ENCODE peak calls at places on chromosomes 12 and 14, in six cellular contexts. O, Q, A, V, L and D are unnamed samples.

GRCh38 chr14:85317491-85318021 is 212.4 kb upstream of the FLRT2 start:
- DNase-seq in O (peak), Q (no peak), A (no peak), V (no peak), L (no peak), D (no peak)

GRCh38 chr14:40445020-40445419 is 1012.8 kb upstream of the FBXO33 start:
- DNase-seq in O (no peak), Q (no peak), A (no peak), V (no peak), L (no peak), D (no peak)

GRCh38 chr12:18281941-18282340 is 20.6 kb downstream of the PIK3C2G start:
- DNase-seq in O (no peak), Q (no peak), A (no peak), V (no peak), L (no peak), D (no peak)

GRCh38 chr12:59030415-59030814 is 110.1 kb upstream of the LRIG3 start:
- DNase-seq in O (no peak), Q (no peak), A (no peak), V (no peak), L (no peak), D (no peak)

GRCh38 chr14:23041729-23042128 is 283 bp upstream of the PSMB11 start:
- DNase-seq in O (no peak), Q (no peak), A (no peak), V (no peak), L (no peak), D (no peak)

GRCh38 chr12:103841690-103842584 is 903 bp upstream of the NT5DC3 start:
- DNase-seq in O (peak), Q (peak), A (no peak), V (no peak), L (no peak), D (no peak)

GRCh38 chr12:14995583-14996425 is 23.0 kb downstream of the PDE6H start:
- DNase-seq in O (peak), Q (peak), A (no peak), V (no peak), L (peak), D (no peak)

GRCh38 chr12:127260531-127260930 is 1006.4 kb upstream of the TMEM132C start:
- DNase-seq in O (peak), Q (no peak), A (no peak), V (no peak), L (no peak), D (no peak)

GRCh38 chr14:33647385-33647786 is 303.5 kb downstream of the EGLN3 start:
- DNase-seq in O (peak), Q (no peak), A (no peak), V (no peak), L (peak), D (no peak)

GRCh38 chr12:106747973-106748436 is 26.5 kb upstream of the RIC8B start:
- DNase-seq in O (no peak), Q (no peak), A (peak), V (no peak), L (no peak), D (no peak)

GRCh38 chr14:104996032-104996431 is 10.4 kb downstream of the CLBA1 start:
- DNase-seq in O (no peak), Q (no peak), A (no peak), V (no peak), L (no peak), D (no peak)

GRCh38 chr12:48712209-48712608 is 4.3 kb downstream of the CCNT1 start:
- DNase-seq in O (no peak), Q (no peak), A (no peak), V (no peak), L (no peak), D (no peak)

GRCh38 chr14:91350813-91351507 is 66.7 kb downstream of the CCDC88C start:
- DNase-seq in O (no peak), Q (no peak), A (peak), V (no peak), L (no peak), D (no peak)

GRCh38 chr12:31582155-31582554 is 8.8 kb downstream of the DENND5B start:
- DNase-seq in O (no peak), Q (no peak), A (no peak), V (no peak), L (no peak), D (no peak)

GRCh38 chr12:10170199-10170598 is 1.7 kb downstream of the OLR1 start:
- DNase-seq in O (no peak), Q (no peak), A (no peak), V (no peak), L (no peak), D (no peak)

GRCh38 chr12:67915335-67915851 is 73.9 kb upstream of the IFNG-AS1 start:
- DNase-seq in O (no peak), Q (no peak), A (no peak), V (no peak), L (no peak), D (no peak)

GRCh38 chr14:80536456-80536855 is 325.2 kb upstream of the DIO2 start:
- DNase-seq in O (no peak), Q (no peak), A (no peak), V (no peak), L (no peak), D (no peak)

GRCh38 chr12:55683676-55684075 is 24.0 kb downstream of the ITGA7 start:
- DNase-seq in O (no peak), Q (no peak), A (no peak), V (no peak), L (no peak), D (no peak)

GRCh38 chr14:74906923-74907620 is 16.0 kb downstream of the RPS6KL1 start:
- DNase-seq in O (no peak), Q (no peak), A (no peak), V (no peak), L (no peak), D (no peak)

GRCh38 chr14:77752799-77753516 is 8.0 kb downstream of the SNW1 start:
- DNase-seq in O (no peak), Q (no peak), A (no peak), V (no peak), L (no peak), D (no peak)

GRCh38 chr14:58747181-58747580 is 109.4 kb downstream of the DACT1 start:
- DNase-seq in O (no peak), Q (no peak), A (no peak), V (no peak), L (no peak), D (no peak)

GRCh38 chr14:99673328-99674063 is 10.6 kb upstream of the CYP46A1 start:
- DNase-seq in O (no peak), Q (no peak), A (no peak), V (no peak), L (no peak), D (peak)

GRCh38 chr14:99272669-99273024 is 650 bp upstream of the BCL11B start:
- DNase-seq in O (no peak), Q (no peak), A (no peak), V (no peak), L (no peak), D (no peak)

GRCh38 chr12:1581973-1582708 is 12.2 kb downstream of the FBXL14 start:
- DNase-seq in O (no peak), Q (no peak), A (no peak), V (no peak), L (no peak), D (no peak)

GRCh38 chr14:21852775-21853174 is 179.2 kb upstream of the OR4E1 start:
- DNase-seq in O (no peak), Q (no peak), A (no peak), V (no peak), L (no peak), D (no peak)

GRCh38 chr12:50085615-50085928 is 430 bp downstream of the SMARCD1 start:
- DNase-seq in O (no peak), Q (no peak), A (no peak), V (peak), L (no peak), D (no peak)

GRCh38 chr12:51951843-51952722 is 584 bp downstream of the ACVR1B start:
- DNase-seq in O (no peak), Q (no peak), A (no peak), V (no peak), L (no peak), D (no peak)

GRCh38 chr14:58557242-58557641 is 80.5 kb upstream of the DACT1 start:
- DNase-seq in O (no peak), Q (no peak), A (no peak), V (no peak), L (no peak), D (no peak)

GRCh38 chr12:3158851-3159465 is 81.8 kb downstream of the TSPAN9 start:
- DNase-seq in O (no peak), Q (no peak), A (no peak), V (no peak), L (no peak), D (no peak)

GRCh38 chr12:130109062-130109945 is 53.0 kb upstream of the FZD10 start:
- DNase-seq in O (no peak), Q (no peak), A (no peak), V (no peak), L (no peak), D (no peak)

GRCh38 chr12:120468846-120469449 is 600 bp downstream of the SRSF9 start:
- DNase-seq in O (no peak), Q (no peak), A (no peak), V (peak), L (no peak), D (peak)

GRCh38 chr14:35220920-35221319 is 71.3 kb upstream of the PSMA6 start:
- DNase-seq in O (no peak), Q (no peak), A (no peak), V (no peak), L (no peak), D (no peak)

GRCh38 chr14:74618078-74618952 is 6.3 kb upstream of the LTBP2 start:
- DNase-seq in O (peak), Q (peak), A (peak), V (no peak), L (peak), D (no peak)

GRCh38 chr12:105013892-105014291 is 27.8 kb downstream of the NOPCHAP1 start:
- DNase-seq in O (peak), Q (no peak), A (no peak), V (no peak), L (no peak), D (no peak)

GRCh38 chr14:56153271-56153670 is 35.1 kb downstream of the PELI2 start:
- DNase-seq in O (no peak), Q (no peak), A (no peak), V (no peak), L (no peak), D (no peak)

GRCh38 chr14:64026600-64026999 is 173.8 kb downstream of the SYNE2 start:
- DNase-seq in O (no peak), Q (no peak), A (no peak), V (no peak), L (no peak), D (no peak)

GRCh38 chr14:71143391-71144290 is 236.4 kb downstream of the PCNX1 start:
- DNase-seq in O (peak), Q (no peak), A (peak), V (no peak), L (no peak), D (no peak)

GRCh38 chr12:45726594-45727300 is 2.8 kb upstream of the ARID2 start:
- DNase-seq in O (no peak), Q (no peak), A (no peak), V (peak), L (no peak), D (peak)